ENCODE peak calls at places on chromosomes 5 and 9, in six cellular contexts. One of them, this sample, is unnamed.

GRCh38 chr9:1890806-1891205 is 124.3 kb upstream of the SMARCA2 start:
- DNase-seq in K562: no peak
- DNase-seq in IMR-90: peak; percentile 4
- DNase-seq in HepG2: no peak
- DNase-seq in GM12878: no peak
- DNase-seq in HEK293T: no peak
- DNase-seq in this sample: no peak

GRCh38 chr5:1720396-1721110 is 79.1 kb downstream of the MRPL36 start:
- DNase-seq in K562: no peak
- DNase-seq in HepG2: no peak
- DNase-seq in IMR-90: no peak
- DNase-seq in HEK293T: no peak
- DNase-seq in GM12878: no peak
- DNase-seq in this sample: no peak

GRCh38 chr5:10757043-10757442 is 4.0 kb downstream of the DAP start:
- DNase-seq in HEK293T: no peak
- DNase-seq in GM12878: no peak
- DNase-seq in K562: no peak
- DNase-seq in IMR-90: no peak
- DNase-seq in HepG2: no peak
- DNase-seq in this sample: no peak

GRCh38 chr5:76849767-76850291 is at the start of gene S100Z:
- DNase-seq in HEK293T: no peak
- DNase-seq in GM12878: no peak
- DNase-seq in HepG2: no peak
- DNase-seq in IMR-90: no peak
- DNase-seq in K562: peak; percentile 97
- DNase-seq in this sample: no peak

GRCh38 chr9:91221332-91221731 is 140.4 kb downstream of the AUH start:
- DNase-seq in HEK293T: no peak
- DNase-seq in K562: no peak
- DNase-seq in IMR-90: peak; percentile 92
- DNase-seq in HepG2: no peak
- DNase-seq in GM12878: no peak
- DNase-seq in this sample: no peak

GRCh38 chr9:92730897-92731296 is 33.7 kb downstream of the BICD2 start:
- DNase-seq in GM12878: no peak
- DNase-seq in IMR-90: no peak
- DNase-seq in HepG2: no peak
- DNase-seq in K562: no peak
- DNase-seq in HEK293T: no peak
- DNase-seq in this sample: no peak

GRCh38 chr5:127011151-127011550 is 19.2 kb downstream of the MARCHF3 start:
- DNase-seq in HepG2: no peak
- DNase-seq in GM12878: no peak
- DNase-seq in IMR-90: peak; percentile 97
- DNase-seq in K562: no peak
- DNase-seq in HEK293T: no peak
- DNase-seq in this sample: no peak

GRCh38 chr5:66882592-66883227 is 286.5 kb downstream of the MAST4 start:
- DNase-seq in IMR-90: peak; percentile 72
- DNase-seq in HepG2: no peak
- DNase-seq in K562: peak; percentile 5
- DNase-seq in HEK293T: no peak
- DNase-seq in GM12878: no peak
- DNase-seq in this sample: peak; percentile 33

GRCh38 chr5:151156732-151157402 is 712 bp downstream of the ANXA6 start:
- DNase-seq in K562: no peak
- DNase-seq in GM12878: no peak
- DNase-seq in IMR-90: peak; percentile 23
- DNase-seq in HEK293T: peak; percentile 25
- DNase-seq in HepG2: no peak
- DNase-seq in this sample: no peak

GRCh38 chr9:135339378-135339973 is 140.1 kb upstream of the PPP1R26 start:
- DNase-seq in HEK293T: no peak
- DNase-seq in K562: no peak
- DNase-seq in GM12878: no peak
- DNase-seq in IMR-90: no peak
- DNase-seq in HepG2: no peak
- DNase-seq in this sample: no peak

GRCh38 chr9:125370786-125371185 is 109.2 kb downstream of the GAPVD1 start:
- DNase-seq in GM12878: no peak
- DNase-seq in K562: no peak
- DNase-seq in HepG2: no peak
- DNase-seq in HEK293T: no peak
- DNase-seq in IMR-90: no peak
- DNase-seq in this sample: no peak

GRCh38 chr5:41542183-41542582 is 31.8 kb upstream of the PLCXD3 start:
- DNase-seq in GM12878: no peak
- DNase-seq in HepG2: no peak
- DNase-seq in IMR-90: no peak
- DNase-seq in HEK293T: no peak
- DNase-seq in K562: no peak
- DNase-seq in this sample: no peak

GRCh38 chr5:10111575-10111974 is 138.1 kb downstream of the ATPSCKMT start:
- DNase-seq in IMR-90: peak; percentile 54
- DNase-seq in HEK293T: peak; percentile 55
- DNase-seq in K562: peak; percentile 64
- DNase-seq in GM12878: no peak
- DNase-seq in HepG2: peak; percentile 18
- DNase-seq in this sample: peak; percentile 35

GRCh38 chr5:132227485-132228240 is at the start of gene P4HA2:
- DNase-seq in K562: peak; percentile 91
- DNase-seq in HepG2: peak; percentile 64
- DNase-seq in GM12878: no peak
- DNase-seq in HEK293T: peak; percentile 86
- DNase-seq in IMR-90: peak; percentile 65
- DNase-seq in this sample: peak; percentile 78

GRCh38 chr9:79800578-79800977 is 228.8 kb downstream of the TLE4 start:
- DNase-seq in HepG2: no peak
- DNase-seq in HEK293T: no peak
- DNase-seq in GM12878: no peak
- DNase-seq in K562: no peak
- DNase-seq in IMR-90: peak; percentile 24
- DNase-seq in this sample: no peak

GRCh38 chr9:70081120-70081495 is 37.5 kb downstream of the MAMDC2 start:
- DNase-seq in IMR-90: peak; percentile 76
- DNase-seq in HEK293T: no peak
- DNase-seq in K562: no peak
- DNase-seq in HepG2: no peak
- DNase-seq in GM12878: no peak
- DNase-seq in this sample: no peak

GRCh38 chr5:76305264-76305663 is 97.8 kb upstream of the IQGAP2 start:
- DNase-seq in HepG2: no peak
- DNase-seq in HEK293T: no peak
- DNase-seq in GM12878: no peak
- DNase-seq in K562: no peak
- DNase-seq in IMR-90: no peak
- DNase-seq in this sample: no peak

GRCh38 chr5:101306391-101307137 is 403.5 kb upstream of the ST8SIA4 start:
- DNase-seq in IMR-90: no peak
- DNase-seq in K562: no peak
- DNase-seq in HEK293T: no peak
- DNase-seq in GM12878: no peak
- DNase-seq in HepG2: no peak
- DNase-seq in this sample: no peak
- TF ChIP-seq BHLHE40 in IMR-90: no peak
- TF ChIP-seq BHLHE40 in K562: no peak
- TF ChIP-seq BHLHE40 in HEK293T: no peak
- TF ChIP-seq BHLHE40 in GM12878: no peak
- TF ChIP-seq BHLHE40 in HepG2: no peak
- TF ChIP-seq BHLHE40 in this sample: no peak

GRCh38 chr5:87069974-87070608 is 197.6 kb upstream of the RASA1 start:
- DNase-seq in HepG2: no peak
- DNase-seq in GM12878: peak; percentile 59
- DNase-seq in HEK293T: no peak
- DNase-seq in IMR-90: peak; percentile 77
- DNase-seq in K562: peak; percentile 36
- DNase-seq in this sample: peak; percentile 39
- TF ChIP-seq BHLHE40 in HepG2: no peak
- TF ChIP-seq BHLHE40 in GM12878: no peak
- TF ChIP-seq BHLHE40 in HEK293T: no peak
- TF ChIP-seq BHLHE40 in IMR-90: no peak
- TF ChIP-seq BHLHE40 in K562: no peak
- TF ChIP-seq BHLHE40 in this sample: no peak

GRCh38 chr9:21687351-21687750 is 115.1 kb upstream of the MTAP start:
- DNase-seq in K562: no peak
- DNase-seq in HepG2: no peak
- DNase-seq in GM12878: no peak
- DNase-seq in HEK293T: no peak
- DNase-seq in IMR-90: no peak
- DNase-seq in this sample: peak; percentile 55
- TF ChIP-seq BHLHE40 in K562: no peak
- TF ChIP-seq BHLHE40 in HepG2: no peak
- TF ChIP-seq BHLHE40 in GM12878: no peak
- TF ChIP-seq BHLHE40 in HEK293T: no peak
- TF ChIP-seq BHLHE40 in IMR-90: no peak
- TF ChIP-seq BHLHE40 in this sample: no peak

GRCh38 chr5:78647411-78647818 is 1.2 kb downstream of the LHFPL2 start:
- DNase-seq in K562: no peak
- DNase-seq in IMR-90: peak; percentile 47
- DNase-seq in GM12878: no peak
- DNase-seq in HEK293T: no peak
- DNase-seq in HepG2: peak; percentile 56
- DNase-seq in this sample: peak; percentile 52
- TF ChIP-seq BHLHE40 in K562: no peak
- TF ChIP-seq BHLHE40 in IMR-90: no peak
- TF ChIP-seq BHLHE40 in GM12878: no peak
- TF ChIP-seq BHLHE40 in HEK293T: no peak
- TF ChIP-seq BHLHE40 in HepG2: no peak
- TF ChIP-seq BHLHE40 in this sample: no peak

GRCh38 chr9:128553695-128554094 is 1.3 kb downstream of the SPTAN1 start:
- DNase-seq in HEK293T: no peak
- DNase-seq in IMR-90: peak; percentile 86
- DNase-seq in K562: no peak
- DNase-seq in GM12878: no peak
- DNase-seq in HepG2: no peak
- DNase-seq in this sample: no peak

GRCh38 chr9:128556276-128556675 is 3.9 kb downstream of the SPTAN1 start:
- DNase-seq in HEK293T: no peak
- DNase-seq in GM12878: no peak
- DNase-seq in HepG2: no peak
- DNase-seq in IMR-90: no peak
- DNase-seq in K562: no peak
- DNase-seq in this sample: no peak

GRCh38 chr9:128554155-128554862 is 1.9 kb downstream of the SPTAN1 start:
- DNase-seq in HepG2: peak; percentile 85
- DNase-seq in GM12878: peak; percentile 27
- DNase-seq in IMR-90: peak; percentile 93
- DNase-seq in K562: peak; percentile 69
- DNase-seq in HEK293T: peak; percentile 41
- DNase-seq in this sample: peak; percentile 72

GRCh38 chr9:128556915-128557634 is 4.7 kb downstream of the SPTAN1 start:
- DNase-seq in IMR-90: no peak
- DNase-seq in HEK293T: no peak
- DNase-seq in GM12878: no peak
- DNase-seq in HepG2: peak; percentile 78
- DNase-seq in K562: no peak
- DNase-seq in this sample: no peak

GRCh38 chr9:128555180-128555721 is 2.9 kb downstream of the SPTAN1 start:
- DNase-seq in HepG2: peak; percentile 85
- DNase-seq in GM12878: no peak
- DNase-seq in HEK293T: peak; percentile 40
- DNase-seq in K562: peak; percentile 29
- DNase-seq in IMR-90: peak; percentile 79
- DNase-seq in this sample: peak; percentile 58
- TF ChIP-seq BHLHE40 in HepG2: no peak
- TF ChIP-seq BHLHE40 in GM12878: no peak
- TF ChIP-seq BHLHE40 in HEK293T: no peak
- TF ChIP-seq BHLHE40 in K562: no peak
- TF ChIP-seq BHLHE40 in IMR-90: no peak
- TF ChIP-seq BHLHE40 in this sample: no peak

GRCh38 chr9:96075757-96076156 is 200.3 kb downstream of the ERCC6L2 start:
- DNase-seq in K562: no peak
- DNase-seq in HepG2: no peak
- DNase-seq in IMR-90: no peak
- DNase-seq in GM12878: no peak
- DNase-seq in HEK293T: no peak
- DNase-seq in this sample: no peak
- TF ChIP-seq BHLHE40 in K562: no peak
- TF ChIP-seq BHLHE40 in HepG2: no peak
- TF ChIP-seq BHLHE40 in IMR-90: no peak
- TF ChIP-seq BHLHE40 in GM12878: no peak
- TF ChIP-seq BHLHE40 in HEK293T: no peak
- TF ChIP-seq BHLHE40 in this sample: no peak

This sample was measured in A549.